ENCODE peak calls at places on chromosome 2, in ten cellular contexts. V, F, S, O, C, W, J, N, X and P are unnamed samples.

GRCh38 chr2:187544371-187545080 is 9.7 kb downstream of the TFPI start:
- DNase-seq in V (no peak), F (no peak), S (no peak), O (no peak), C (no peak), W (no peak), J (peak), N (peak), X (no peak), P (peak)

GRCh38 chr2:28346587-28346986 is 46.1 kb upstream of the FOSL2 start:
- DNase-seq in V (no peak), F (no peak), S (no peak), O (peak), C (no peak), W (peak), J (no peak), N (no peak), X (no peak), P (peak)

GRCh38 chr2:57696016-57696415 is 350.6 kb upstream of the VRK2 start:
- DNase-seq in V (no peak), F (no peak), S (no peak), O (peak), C (peak), W (peak), J (peak), N (no peak), X (no peak), P (peak)

GRCh38 chr2:172095905-172096660 is 6.6 kb downstream of the DLX2 start:
- DNase-seq in V (no peak), F (no peak), S (no peak), O (no peak), C (peak), W (peak), J (no peak), N (no peak), X (no peak), P (no peak)

GRCh38 chr2:86069783-86070339 is 35.8 kb downstream of the POLR1A start:
- DNase-seq in V (no peak), F (no peak), S (no peak), O (no peak), C (no peak), W (no peak), J (no peak), N (no peak), X (no peak), P (no peak)

GRCh38 chr2:7845332-7845731 is 836.5 kb upstream of the ID2 start:
- DNase-seq in V (peak), F (peak), S (no peak), O (peak), C (no peak), W (peak), J (no peak), N (peak), X (no peak), P (peak)

GRCh38 chr2:24930768-24931167 is 10.7 kb upstream of the ADCY3 start:
- DNase-seq in V (no peak), F (no peak), S (no peak), O (peak), C (no peak), W (peak), J (no peak), N (peak), X (no peak), P (peak)

GRCh38 chr2:211766689-211767088 is 771.9 kb downstream of the ERBB4 start:
- DNase-seq in V (no peak), F (no peak), S (no peak), O (no peak), C (no peak), W (no peak), J (no peak), N (no peak), X (no peak), P (no peak)

GRCh38 chr2:54691439-54692135 is 31.9 kb upstream of the EML6 start:
- DNase-seq in V (no peak), F (no peak), S (no peak), O (no peak), C (no peak), W (no peak), J (no peak), N (no peak), X (no peak), P (no peak)

GRCh38 chr2:222738759-222739292 is 67.4 kb downstream of the MOGAT1 start:
- DNase-seq in V (no peak), F (no peak), S (no peak), O (no peak), C (no peak), W (no peak), J (no peak), N (no peak), X (no peak), P (no peak)

GRCh38 chr2:174485763-174486613 is 841 bp downstream of the GPR155 start:
- DNase-seq in V (peak), F (peak), S (no peak), O (peak), C (peak), W (peak), J (no peak), N (peak), X (peak), P (peak)

GRCh38 chr2:166449439-166449838 is 44.6 kb downstream of the SCN7A start:
- DNase-seq in V (no peak), F (no peak), S (no peak), O (no peak), C (no peak), W (no peak), J (no peak), N (no peak), X (no peak), P (no peak)

GRCh38 chr2:21415234-21415633 is 291.5 kb downstream of the TDRD15 start:
- DNase-seq in V (no peak), F (no peak), S (no peak), O (no peak), C (peak), W (no peak), J (no peak), N (no peak), X (no peak), P (peak)
- TF ChIP-seq CTCF in V (no peak), F (no peak), S (peak), O (no peak), C (peak), W (no peak), J (no peak), N (no peak), X (no peak), P (peak)

DNA sequence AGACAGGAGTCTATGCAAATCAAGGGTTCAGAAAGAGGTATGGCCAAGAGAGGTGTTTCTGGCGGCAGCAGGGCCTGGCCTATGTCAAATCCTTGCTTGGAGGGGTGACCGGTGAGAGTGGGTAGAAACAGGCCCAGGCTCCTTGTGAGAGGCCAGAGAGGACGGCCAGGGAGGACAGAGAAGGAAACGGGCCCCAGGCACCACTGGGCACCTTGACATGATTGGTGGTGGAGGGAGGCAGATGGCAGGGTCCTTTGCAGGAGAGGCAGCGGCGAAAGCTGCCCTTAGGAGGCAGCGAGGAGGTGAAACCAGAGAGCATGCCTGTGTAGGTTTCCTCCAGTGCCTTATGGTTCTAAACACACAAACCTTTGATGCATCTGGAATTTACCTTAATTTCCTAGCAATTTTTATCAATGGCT is 6.2 kb downstream of the RAMP1 start:
- DNase-seq in V (no peak), F (no peak), S (no peak), O (no peak), C (no peak), W (no peak), J (no peak), N (no peak), X (no peak), P (no peak)
- TF ChIP-seq CTCF in V (peak), F (no peak), S (no peak), O (peak), C (peak), W (no peak), J (no peak), N (no peak), X (no peak), P (peak)

DNA sequence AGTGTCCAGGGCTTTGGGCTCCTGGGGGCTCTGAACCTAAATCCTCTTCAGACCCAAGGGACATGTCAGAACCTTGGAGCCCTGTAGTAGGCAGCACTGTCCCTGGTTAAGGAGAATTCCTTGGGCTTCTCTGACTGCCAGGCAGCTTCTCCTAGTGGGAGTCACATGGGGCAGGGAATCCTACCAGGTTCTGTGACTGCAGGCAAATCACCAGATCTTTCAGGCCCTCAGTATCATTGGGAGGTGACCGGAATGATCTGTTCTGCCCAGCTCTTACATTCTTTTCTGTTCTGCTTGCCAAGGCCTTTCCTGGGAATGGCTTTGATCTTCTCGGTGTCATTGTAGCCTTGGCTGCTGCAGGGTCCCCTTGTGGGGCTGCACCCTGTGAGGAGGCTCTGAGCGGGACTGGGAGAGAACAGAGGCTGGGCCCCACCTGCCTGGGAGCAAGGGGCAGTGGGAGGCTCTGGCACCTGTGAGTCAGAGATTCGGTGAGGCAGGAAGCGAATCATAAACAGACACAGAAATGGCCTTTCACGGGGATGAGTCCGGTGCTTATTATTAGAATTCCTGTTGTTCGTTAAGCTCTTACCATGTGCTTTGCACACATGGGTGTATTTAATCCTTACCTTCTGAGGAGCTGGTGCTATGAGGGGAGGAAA is 14.1 kb downstream of the CEP68 start:
- DNase-seq in V (peak), F (peak), S (no peak), O (peak), C (no peak), W (peak), J (peak), N (peak), X (no peak), P (peak)
- TF ChIP-seq CTCF in V (peak), F (peak), S (no peak), O (peak), C (no peak), W (peak), J (no peak), N (no peak), X (no peak), P (peak)

DNA sequence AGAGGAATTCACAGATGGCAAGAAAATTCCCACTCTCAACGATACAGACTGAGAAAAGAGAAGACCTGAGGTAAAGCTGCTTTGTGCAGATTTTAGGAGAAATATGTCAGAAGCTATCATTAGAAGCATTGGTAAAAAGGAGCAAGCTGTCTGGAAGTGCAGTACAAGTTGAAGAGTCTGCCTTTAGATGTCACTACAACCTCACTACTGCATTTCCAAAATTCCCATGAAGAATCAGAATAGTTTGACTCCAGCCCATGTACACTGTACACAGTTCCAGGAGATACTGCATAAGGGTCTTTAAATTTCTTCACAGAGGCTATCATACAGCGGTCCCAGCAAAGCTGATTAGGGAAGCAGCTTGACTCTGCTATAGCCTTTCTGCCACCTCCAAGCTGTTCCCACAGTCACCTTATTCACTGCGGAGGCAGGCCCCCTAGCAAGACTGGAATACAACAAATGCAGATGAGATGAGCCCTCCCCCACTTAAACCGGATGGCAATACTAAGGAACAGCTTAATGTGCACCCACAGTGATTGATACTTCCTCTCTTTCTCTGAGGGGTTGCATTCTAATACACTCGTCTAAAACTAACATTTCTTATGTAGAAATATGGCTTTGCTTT is 527.4 kb downstream of the TMEM182 start:
- DNase-seq in V (no peak), F (no peak), S (no peak), O (no peak), C (no peak), W (no peak), J (no peak), N (peak), X (no peak), P (peak)
- TF ChIP-seq CTCF in V (no peak), F (no peak), S (peak), O (no peak), C (peak), W (no peak), J (no peak), N (peak), X (no peak), P (no peak)

DNA sequence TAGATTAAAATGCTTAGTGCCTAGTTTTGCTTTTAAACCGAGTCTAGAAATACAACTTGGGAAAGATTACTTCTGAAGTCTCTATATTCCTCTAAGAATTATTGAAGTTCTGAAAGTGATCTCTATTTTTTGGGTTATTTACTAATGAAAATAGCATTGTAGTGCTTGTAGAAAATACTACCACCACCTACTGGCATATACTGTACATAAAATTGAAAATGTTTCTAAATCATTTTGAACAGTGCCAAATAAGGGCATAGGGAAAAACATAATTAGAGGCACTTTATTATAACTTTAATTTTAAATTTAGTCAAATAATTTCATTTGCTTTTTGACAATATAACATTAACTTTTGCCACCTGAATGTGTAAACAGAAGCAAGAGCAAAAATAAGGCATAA is 1399.6 kb upstream of the ZEB2 start:
- DNase-seq in V (peak), F (no peak), S (no peak), O (peak), C (peak), W (peak), J (no peak), N (no peak), X (no peak), P (peak)
- TF ChIP-seq CTCF in V (peak), F (no peak), S (no peak), O (peak), C (peak), W (peak), J (peak), N (no peak), X (no peak), P (peak)

GRCh38 chr2:125227843-125228392 is 1202.8 kb downstream of the CNTNAP5 start:
- DNase-seq in V (peak), F (no peak), S (no peak), O (no peak), C (no peak), W (no peak), J (no peak), N (no peak), X (no peak), P (peak)
- TF ChIP-seq CTCF in V (no peak), F (no peak), S (peak), O (no peak), C (no peak), W (no peak), J (no peak), N (peak), X (no peak), P (no peak)